ENCODE peak calls at places on chromosome 14, in four cellular contexts. U is cardiac fibroblast, W is endothelial cell, L is HFF-Myc. S is an unnamed sample.

GRCh38 chr14:53953002-53953827 is 3.4 kb downstream of the BMP4 start:
- DNase-seq in U (peak), W (peak), L (no peak), S (peak)

GRCh38 chr14:61109288-61109687 is 128.2 kb downstream of the SLC38A6 start:
- DNase-seq in U (no peak), W (no peak), L (no peak), S (no peak)

GRCh38 chr14:56172571-56172971 is 54.4 kb downstream of the PELI2 start:
- DNase-seq in U (peak), W (no peak), L (no peak), S (peak)

GRCh38 chr14:38291681-38292459 is 36.0 kb upstream of the CLEC14A start:
- DNase-seq in U (peak), W (no peak), L (no peak), S (no peak)

GRCh38 chr14:55255979-55256378 is 15.2 kb upstream of the FBXO34 start:
- DNase-seq in U (no peak), W (no peak), L (no peak), S (no peak)

GRCh38 chr14:90510208-90510607 is 113.4 kb downstream of the CALM1 start:
- DNase-seq in U (no peak), W (no peak), L (no peak), S (no peak)

GRCh38 chr14:79166171-79166570 is 996.0 kb downstream of the NRXN3 start:
- DNase-seq in U (no peak), W (no peak), L (no peak), S (no peak)

GRCh38 chr14:95481391-95482022 is 34.9 kb downstream of the SYNE3 start:
- DNase-seq in U (no peak), W (no peak), L (no peak), S (no peak)

GRCh38 chr14:84228702-84229101 is 1301.2 kb upstream of the FLRT2 start:
- DNase-seq in U (peak), W (no peak), L (no peak), S (no peak)

GRCh38 chr14:65462411-65462810 is 49.9 kb downstream of the FUT8 start:
- DNase-seq in U (peak), W (no peak), L (peak), S (peak)

GRCh38 chr14:72292689-72293024 is 360.4 kb downstream of the RGS6 start:
- DNase-seq in U (no peak), W (no peak), L (no peak), S (no peak)

DNA sequence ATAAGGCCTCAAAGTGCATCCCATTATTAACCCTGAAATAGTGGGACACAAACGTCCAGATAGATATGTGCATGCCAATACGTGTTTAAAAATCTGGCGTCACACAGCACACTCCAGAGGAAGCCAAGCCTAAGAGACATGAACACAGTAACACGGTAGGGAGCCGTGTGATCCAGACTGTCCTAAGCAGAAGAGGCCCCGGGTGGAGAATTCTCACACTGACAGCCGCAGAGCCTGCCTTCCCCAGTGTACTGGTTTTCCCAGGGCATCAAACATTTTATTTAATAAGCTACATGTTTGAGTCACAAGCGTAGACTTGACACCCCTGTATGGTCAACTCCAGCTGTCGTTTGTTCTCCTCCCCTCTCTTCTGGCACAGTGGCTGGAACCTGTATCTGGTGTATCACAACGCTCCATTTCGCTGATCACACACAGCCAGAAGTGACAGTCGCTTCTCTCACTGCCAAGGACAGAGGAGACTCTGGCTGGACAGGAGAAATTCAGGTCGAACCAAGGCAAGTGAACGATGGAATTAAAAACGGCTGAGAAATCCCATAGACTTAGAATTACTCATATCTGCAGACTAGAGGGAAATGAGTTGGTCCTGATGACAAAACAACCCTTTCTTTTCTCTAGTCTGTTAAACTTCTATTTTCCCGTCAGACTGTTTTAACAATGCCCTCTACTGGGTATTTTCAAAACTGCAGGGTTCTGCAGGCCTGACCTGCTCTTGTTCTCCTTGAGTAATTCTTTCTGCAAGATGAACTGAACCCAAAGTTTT is 359.9 kb downstream of the RGS6 start:
- DNase-seq in U (peak), W (peak), L (peak), S (peak)
- TF ChIP-seq CTCF in U (peak), W (peak), L (peak), S (peak)

GRCh38 chr14:25537846-25538455 is 488.0 kb upstream of the STXBP6 start:
- DNase-seq in U (no peak), W (peak), L (no peak), S (no peak)
- TF ChIP-seq CTCF in U (no peak), W (peak), L (peak), S (no peak)

GRCh38 chr14:47539065-47539464 is 136.3 kb downstream of the MDGA2 start:
- DNase-seq in U (no peak), W (peak), L (no peak), S (no peak)
- TF ChIP-seq CTCF in U (no peak), W (no peak), L (no peak), S (no peak)

GRCh38 chr14:22227084-22227483 is 361.9 kb downstream of the DAD1 start:
- DNase-seq in U (no peak), W (no peak), L (no peak), S (no peak)

GRCh38 chr14:22230517-22230916 is 358.5 kb downstream of the DAD1 start:
- DNase-seq in U (no peak), W (no peak), L (no peak), S (no peak)

GRCh38 chr14:22221508-22221907 is 367.5 kb downstream of the DAD1 start:
- DNase-seq in U (peak), W (no peak), L (no peak), S (no peak)

GRCh38 chr14:22226381-22226780 is 362.6 kb downstream of the DAD1 start:
- DNase-seq in U (no peak), W (no peak), L (no peak), S (no peak)

DNA sequence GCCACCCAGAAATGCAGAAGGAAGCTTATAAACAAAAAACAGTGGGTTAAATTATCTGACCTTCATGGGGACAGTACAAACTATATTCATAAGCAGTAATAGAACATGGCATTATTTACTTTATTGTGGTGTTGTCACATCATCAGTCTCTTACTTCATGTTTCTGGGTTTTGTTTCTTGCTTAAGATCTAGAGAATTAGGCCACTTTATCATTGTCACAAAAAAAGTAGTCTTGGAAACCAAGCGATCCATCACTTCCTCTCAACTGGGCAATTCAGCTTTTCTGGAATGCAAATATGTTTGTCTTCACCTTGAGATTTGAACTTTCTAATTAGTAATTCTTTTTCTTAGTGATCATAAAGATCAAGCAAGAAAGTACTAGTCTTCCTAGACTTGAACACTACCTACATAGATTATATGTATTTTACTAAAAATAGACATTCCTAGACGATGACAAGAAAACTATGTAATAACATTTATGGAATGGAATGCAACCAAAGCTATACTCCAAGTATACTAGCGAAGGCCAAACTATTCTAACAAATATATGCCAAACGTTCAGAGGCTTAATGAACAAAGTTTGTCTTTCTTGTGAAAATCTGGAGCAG is 363.4 kb downstream of the DAD1 start:
- DNase-seq in U (peak), W (no peak), L (no peak), S (peak)
- TF ChIP-seq CTCF in U (no peak), W (no peak), L (no peak), S (no peak)

GRCh38 chr14:24310666-24311604 is at the start of gene LTB4R:
- DNase-seq in U (peak), W (peak), L (no peak), S (no peak)
- TF ChIP-seq CTCF in U (no peak), W (peak), L (peak), S (peak)

GRCh38 chr14:28767851-28768548 is 1.4 kb downstream of the FOXG1 start:
- DNase-seq in U (no peak), W (peak), L (no peak), S (no peak)
- TF ChIP-seq CTCF in U (no peak), W (peak), L (peak), S (no peak)

DNA sequence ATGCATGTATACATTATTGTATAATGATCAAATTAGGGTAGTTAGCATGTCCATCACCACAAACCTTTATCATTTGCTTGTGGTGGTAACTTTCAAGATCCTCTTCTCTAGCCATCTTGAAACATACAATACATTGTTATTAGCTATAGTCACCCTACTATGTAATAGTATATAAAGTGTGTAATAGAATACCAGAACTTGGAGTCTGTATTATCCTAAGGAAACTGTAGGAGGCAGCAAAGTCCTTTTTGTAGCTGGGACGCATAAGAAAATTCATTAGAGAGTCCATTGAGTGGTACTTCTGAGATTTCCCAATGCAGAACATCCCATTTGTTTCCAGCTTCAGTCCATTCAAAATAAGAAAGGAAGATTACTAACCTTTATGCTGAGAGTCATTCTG is 325.9 kb upstream of the LRFN5 start:
- DNase-seq in U (peak), W (peak), L (no peak), S (no peak)
- TF ChIP-seq CTCF in U (peak), W (peak), L (no peak), S (no peak)

GRCh38 chr14:80586116-80586515 is 355.4 kb downstream of the CEP128 start:
- DNase-seq in U (no peak), W (no peak), L (no peak), S (no peak)
- TF ChIP-seq CTCF in U (no peak), W (no peak), L (no peak), S (no peak)

S was measured in AG04450.